ENCODE peak calls at places on chromosomes 1 and 21, in five cellular contexts. F is left lobe of liver; J is left lung; L is activated T-helper 17 cell treated with anti-CD3 and anti-CD28 coated beads, Interleukin-2, amount 50 U/mL, for 72 hours; S is esophagus mucosa. Y is an unnamed sample.
A peak's percentile ranks its signal among the peaks of the same experiment; 100 is the strongest.

GRCh38 chr1:207826557-207827487 is 75.0 kb downstream of the CD46 start:
- ATAC-seq in L (no peak), J (peak; percentile 3), F (peak; percentile 32), S (no peak), Y (no peak)

GRCh38 chr21:36384885-36385232 is 333 bp upstream of the CHAF1B start:
- ATAC-seq in F (no peak), J (peak; percentile 1), L (peak; percentile 24), S (peak; percentile 2), Y (peak; percentile 3)

GRCh38 chr1:167090289-167090942 is at the start of gene GPA33:
- ATAC-seq in F (peak; percentile 49), J (peak; percentile 88), L (peak; percentile 91), S (peak; percentile 23), Y (peak; percentile 81)

GRCh38 chr1:221829327-221830011 is 87.6 kb upstream of the DUSP10 start:
- ATAC-seq in S (peak; percentile 85), F (no peak), L (peak; percentile 97), J (peak; percentile 78), Y (no peak)

GRCh38 chr1:201185527-201186128 is 5.0 kb upstream of the IGFN1 start:
- ATAC-seq in S (no peak), J (no peak), F (no peak), L (peak; percentile 87), Y (no peak)

GRCh38 chr1:244353572-244354091 is 98.1 kb downstream of the ADSS2 start:
- ATAC-seq in F (peak; percentile 47), J (peak; percentile 99), S (peak; percentile 100), L (peak; percentile 76), Y (peak; percentile 76)

GRCh38 chr1:22177354-22178003 is 34.6 kb upstream of the WNT4 start:
- ATAC-seq in J (no peak), F (no peak), S (peak; percentile 63), L (peak; percentile 93), Y (peak; percentile 70)

GRCh38 chr1:147496571-147496970 is 44.7 kb upstream of the BCL9 start:
- ATAC-seq in L (no peak), J (no peak), F (peak; percentile 40), S (peak; percentile 40), Y (no peak)

GRCh38 chr1:48040122-48040521 is 42.9 kb upstream of the TRABD2B start:
- ATAC-seq in J (no peak), S (no peak), F (no peak), L (no peak), Y (no peak)

GRCh38 chr1:92840600-92840999 is 8.8 kb downstream of the RPL5 start:
- ATAC-seq in J (no peak), F (no peak), S (no peak), L (no peak), Y (no peak)

GRCh38 chr1:4144349-4144971 is 244.4 kb upstream of the C1orf174 start:
- ATAC-seq in J (no peak), S (peak; percentile 39), F (no peak), L (peak; percentile 23), Y (no peak)

GRCh38 chr1:241684108-241684507 is 32.0 kb downstream of the WDR64 start:
- ATAC-seq in L (no peak), J (no peak), F (peak; percentile 44), S (no peak), Y (no peak)

GRCh38 chr1:94701796-94702439 is 118.2 kb upstream of the SLC44A3 start:
- ATAC-seq in F (no peak), S (no peak), J (no peak), L (no peak), Y (no peak)

GRCh38 chr1:12636098-12636950 is 7.6 kb upstream of the AADACL4 start:
- ATAC-seq in F (no peak), L (no peak), S (peak; percentile 23), J (peak; percentile 44), Y (no peak)

GRCh38 chr1:8751984-8752383 is 65.5 kb downstream of the RERE start:
- ATAC-seq in L (no peak), S (no peak), F (no peak), J (no peak), Y (no peak)

GRCh38 chr1:24978383-24979032 is 48.4 kb upstream of the RUNX3 start:
- ATAC-seq in F (no peak), S (no peak), L (peak; percentile 19), J (no peak), Y (no peak)

GRCh38 chr1:228417061-228417460 is 400 bp upstream of the TRIM17 start:
- ATAC-seq in J (no peak), F (no peak), L (no peak), S (no peak), Y (no peak)

GRCh38 chr1:100584761-100585745 is 47.1 kb downstream of the GPR88 start:
- ATAC-seq in J (no peak), S (no peak), L (no peak), F (peak; percentile 63), Y (no peak)

GRCh38 chr1:235424092-235424491 is 56.9 kb downstream of the TBCE start:
- ATAC-seq in L (no peak), S (no peak), J (no peak), F (no peak), Y (no peak)

GRCh38 chr1:206955476-206956312 is 9.4 kb upstream of the PIGR start:
- ATAC-seq in S (peak; percentile 4), J (peak; percentile 75), F (peak; percentile 69), L (peak; percentile 94), Y (peak; percentile 69)

GRCh38 chr1:111563619-111564018 is 56.0 kb upstream of the RAP1A start:
- ATAC-seq in F (no peak), L (no peak), S (no peak), J (no peak), Y (no peak)

GRCh38 chr1:108704501-108704900 is 8.2 kb upstream of the FNDC7 start:
- ATAC-seq in J (no peak), S (peak; percentile 73), L (no peak), F (no peak), Y (no peak)

GRCh38 chr1:234325878-234326492 is 47.3 kb upstream of the COA6 start:
- ATAC-seq in L (peak; percentile 81), S (no peak), J (no peak), F (no peak), Y (no peak)

GRCh38 chr1:156691665-156692408 is 13.5 kb downstream of the CRABP2 start:
- ATAC-seq in J (peak; percentile 62), S (peak; percentile 74), F (no peak), L (no peak), Y (no peak)

GRCh38 chr1:200103961-200104583 is 76.6 kb downstream of the NR5A2 start:
- ATAC-seq in F (peak; percentile 77), J (no peak), L (no peak), S (no peak), Y (no peak)

GRCh38 chr21:42648606-42649005 is 4.8 kb upstream of the PDE9A start:
- ATAC-seq in L (no peak), J (no peak), F (no peak), S (no peak), Y (no peak)

GRCh38 chr1:90786709-90787108 is 69.6 kb upstream of the BARHL2 start:
- ATAC-seq in S (no peak), L (no peak), J (no peak), F (no peak), Y (no peak)

GRCh38 chr21:45854702-45855247 is 126.8 kb upstream of the COL6A1 start:
- ATAC-seq in L (no peak), F (no peak), J (no peak), S (no peak), Y (no peak)

GRCh38 chr1:181391297-181391905 is 91.9 kb upstream of the CACNA1E start:
- ATAC-seq in F (no peak), J (no peak), L (no peak), S (no peak), Y (no peak)

GRCh38 chr1:18828224-18828623 is 31.2 kb downstream of the TAS1R2 start:
- ATAC-seq in J (no peak), L (no peak), S (no peak), F (no peak), Y (no peak)

GRCh38 chr1:195828322-195828721 is 779.9 kb downstream of the KCNT2 start:
- ATAC-seq in F (no peak), S (no peak), L (no peak), J (no peak), Y (no peak)

GRCh38 chr1:192967901-192968300 is 91.3 kb downstream of the UCHL5 start:
- ATAC-seq in S (no peak), J (no peak), L (peak; percentile 44), F (no peak), Y (no peak)

GRCh38 chr1:211328084-211328694 is 1.6 kb downstream of the TRAF5 start:
- ATAC-seq in F (no peak), J (no peak), S (no peak), L (no peak), Y (no peak)

GRCh38 chr1:92907949-92908684 is 53.1 kb downstream of the DIPK1A start:
- ATAC-seq in F (peak; percentile 76), S (peak; percentile 88), L (peak; percentile 75), J (peak; percentile 71), Y (no peak)

Y was measured in stimulated activated memory B cell treated with anti-CD40 and anti-IgM and Interleukin-4, amounts not matched to agents 10 μg/mL and 1 μg/mL and 100 μg/mL, for 72 hours.